ENCODE peak calls at places on chromosomes 3 and 15, in six cellular contexts. I, O, U, H, D and V are unnamed samples.

GRCh38 chr15:76932090-76932966 is 779 bp downstream of the RCN2 start:
- DNase-seq in D (no peak), I (no peak), O (no peak), U (no peak), H (no peak), V (no peak)

GRCh38 chr3:22901684-22902083 is 301.4 kb upstream of the UBE2E2 start:
- DNase-seq in U (no peak), I (no peak), O (no peak), D (no peak), H (no peak), V (no peak)

GRCh38 chr15:40087991-40088928 is 20.4 kb downstream of the BMF start:
- DNase-seq in D (no peak), U (no peak), H (peak; percentile 69), O (no peak), I (no peak), V (no peak)

GRCh38 chr3:79245295-79246138 is 522.3 kb downstream of the ROBO1 start:
- DNase-seq in H (no peak), U (no peak), I (no peak), D (no peak), O (no peak), V (no peak)

GRCh38 chr3:73609655-73610054 is 15.1 kb downstream of the PDZRN3 start:
- DNase-seq in O (no peak), D (no peak), U (no peak), I (no peak), H (no peak), V (no peak)

GRCh38 chr3:138097192-138097829 is 18.1 kb downstream of the DZIP1L start:
- DNase-seq in I (no peak), D (no peak), H (no peak), U (no peak), O (no peak), V (peak; percentile 33)

GRCh38 chr3:58236527-58237237 is 910 bp upstream of the ABHD6 start:
- DNase-seq in U (no peak), D (no peak), O (no peak), H (no peak), I (no peak), V (peak; percentile 18)

GRCh38 chr3:57100046-57100695 is 39.7 kb downstream of the SPATA12 start:
- DNase-seq in D (peak; percentile 76), H (peak; percentile 69), O (peak; percentile 40), I (no peak), U (peak; percentile 38), V (peak; percentile 82)

GRCh38 chr3:55349851-55350250 is 137.3 kb downstream of the WNT5A start:
- DNase-seq in I (no peak), U (no peak), O (no peak), D (no peak), H (no peak), V (no peak)

GRCh38 chr3:57893668-57894067 is 114.6 kb upstream of the FLNB start:
- DNase-seq in D (no peak), O (no peak), H (no peak), I (no peak), U (no peak), V (no peak)

GRCh38 chr3:108552267-108553159 is 36.7 kb downstream of the CIP2A start:
- DNase-seq in D (peak; percentile 6), U (peak; percentile 24), I (peak; percentile 23), O (no peak), H (no peak), V (peak; percentile 17)

GRCh38 chr3:173774275-173774674 is 376.7 kb downstream of the NLGN1 start:
- DNase-seq in O (no peak), U (no peak), H (no peak), D (no peak), I (no peak), V (no peak)

GRCh38 chr15:83843511-83843910 is 189.6 kb downstream of the ADAMTSL3 start:
- DNase-seq in U (no peak), H (no peak), O (no peak), D (no peak), I (peak; percentile 87), V (no peak)

GRCh38 chr3:161224786-161225185 is 3.7 kb downstream of the NMD3 start:
- DNase-seq in H (no peak), I (no peak), O (peak; percentile 11), U (no peak), D (no peak), V (no peak)

GRCh38 chr3:2727566-2728318 is 382.4 kb downstream of the IL5RA start:
- DNase-seq in H (no peak), O (no peak), I (no peak), D (no peak), U (no peak), V (no peak)

GRCh38 chr3:73255609-73256029 is 194.2 kb downstream of the EBLN2 start:
- DNase-seq in H (peak; percentile 42), O (no peak), U (peak; percentile 77), D (no peak), I (peak; percentile 93), V (no peak)

GRCh38 chr15:86040360-86041095 is 39.1 kb upstream of the AGBL1 start:
- DNase-seq in I (no peak), U (no peak), O (no peak), H (no peak), D (no peak), V (peak; percentile 6)
- TF ChIP-seq CTCF in I (no peak), U (no peak), O (no peak), H (no peak), D (no peak), V (no peak)

DNA sequence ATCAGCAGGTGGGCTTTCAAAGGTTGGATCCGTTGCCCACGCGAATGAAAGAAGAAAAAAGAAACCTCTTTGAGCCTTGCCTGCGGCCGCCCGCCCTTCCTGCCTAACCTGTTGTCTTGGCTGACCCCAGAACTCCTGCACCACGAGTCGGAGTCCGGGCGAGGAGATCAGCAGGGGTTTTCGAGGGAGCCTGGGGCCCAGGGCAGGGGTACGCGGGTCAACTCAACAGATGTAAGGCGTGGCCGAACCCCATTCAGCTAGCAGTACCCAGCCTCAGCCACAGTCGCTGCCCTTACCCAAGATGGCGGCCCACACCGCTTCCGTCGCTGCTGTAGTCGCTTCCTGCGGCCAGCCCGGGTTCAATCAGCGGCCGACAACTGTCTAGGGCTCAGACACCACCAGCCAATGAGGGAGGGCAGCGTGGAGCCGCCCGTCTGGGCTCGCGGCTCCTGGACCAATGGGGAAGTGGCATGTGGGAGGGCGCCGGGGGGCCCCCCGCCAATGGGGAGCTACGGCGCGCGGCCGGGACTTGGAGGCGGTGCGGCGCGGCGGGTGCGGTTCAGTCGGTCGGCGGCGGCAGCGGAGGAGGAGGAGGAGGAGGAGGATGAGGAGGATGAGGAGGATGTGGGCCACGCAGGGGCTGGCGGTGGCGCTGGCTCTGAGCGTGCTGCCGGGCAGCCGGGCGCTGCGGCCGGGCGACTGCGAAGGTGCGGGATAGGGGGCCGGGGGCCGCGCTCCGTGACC is at the start of gene MANF:
- DNase-seq in I (peak; percentile 94), U (peak; percentile 88), O (peak; percentile 98), H (peak; percentile 97), D (peak; percentile 100), V (peak; percentile 96)
- TF ChIP-seq CTCF in I (no peak), U (no peak), O (no peak), H (peak; percentile 18), D (no peak), V (no peak)

DNA sequence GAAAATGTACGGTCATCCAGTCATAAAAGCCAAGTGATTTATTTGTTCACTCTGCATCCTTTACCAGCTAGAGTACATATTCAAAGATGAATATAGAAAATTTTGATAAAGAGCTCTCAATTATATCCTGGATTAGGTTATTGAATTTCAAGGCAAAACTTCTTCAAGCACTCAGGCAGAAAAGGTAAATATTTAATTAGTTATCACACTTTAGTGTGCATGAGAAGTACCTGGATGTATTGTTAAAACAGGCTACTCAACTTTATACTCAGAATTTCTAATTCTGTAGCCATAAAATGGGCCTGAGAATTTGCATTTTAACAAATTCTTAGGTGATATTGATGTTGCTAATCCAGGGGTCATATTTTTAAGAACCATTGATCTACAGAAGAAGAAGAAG is 45.3 kb downstream of the ILDR1 start:
- DNase-seq in U (no peak), I (no peak), H (no peak), O (no peak), D (no peak), V (no peak)
- TF ChIP-seq CTCF in U (no peak), I (no peak), H (no peak), O (no peak), D (no peak), V (no peak)

GRCh38 chr15:54273928-54274327 is 295.7 kb downstream of the UNC13C start:
- DNase-seq in U (no peak), D (no peak), I (no peak), H (no peak), O (no peak), V (peak; percentile 8)
- TF ChIP-seq CTCF in U (no peak), D (no peak), I (no peak), H (no peak), O (no peak), V (peak; percentile 23)

DNA sequence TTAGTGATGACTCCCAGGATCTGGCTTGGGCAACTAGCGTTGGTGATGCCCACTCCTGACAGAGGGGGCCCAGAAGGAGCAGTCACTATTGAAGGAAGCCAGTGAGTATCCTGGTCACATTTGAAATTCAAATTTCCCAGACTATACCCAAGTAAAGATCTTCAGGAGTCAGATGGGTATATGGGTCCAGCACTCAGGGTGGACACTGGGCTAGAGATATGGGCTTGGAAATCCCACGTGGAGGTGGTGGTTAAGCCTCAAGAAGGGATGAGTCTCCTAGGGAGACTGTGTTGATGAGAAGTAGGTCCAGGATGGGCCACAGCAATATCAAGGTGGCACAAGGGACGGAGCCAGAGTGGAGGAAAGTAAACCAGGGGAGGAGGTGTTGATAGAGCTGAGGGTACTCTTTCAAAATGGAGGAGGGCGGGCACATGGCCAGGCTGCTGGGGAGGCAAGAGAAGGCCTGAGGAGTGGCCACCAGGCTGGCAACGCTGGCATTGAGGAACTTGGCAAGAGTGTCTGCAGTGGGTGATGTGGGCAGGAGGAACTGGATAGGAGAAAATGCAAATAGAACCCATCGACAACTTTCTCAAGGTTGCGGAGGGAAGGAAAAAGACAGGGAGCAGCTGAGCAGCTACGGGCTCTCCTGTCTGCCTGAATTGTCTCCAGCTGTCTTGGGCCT is 3.7 kb upstream of the SLCO2A1 start:
- DNase-seq in U (no peak), I (no peak), H (no peak), O (no peak), D (no peak), V (no peak)
- TF ChIP-seq CTCF in U (no peak), I (no peak), H (no peak), O (no peak), D (no peak), V (no peak)

GRCh38 chr3:136038668-136039067 is 73.1 kb downstream of the PPP2R3A start:
- DNase-seq in H (no peak), O (no peak), D (no peak), I (no peak), U (no peak), V (no peak)

GRCh38 chr3:136048068-136048467 is 82.5 kb downstream of the PPP2R3A start:
- DNase-seq in O (no peak), U (no peak), H (no peak), D (no peak), I (no peak), V (no peak)

GRCh38 chr3:136044980-136045745 is 79.6 kb downstream of the PPP2R3A start:
- DNase-seq in U (no peak), O (no peak), D (no peak), I (no peak), H (no peak), V (no peak)

GRCh38 chr3:136042608-136043221 is 77.2 kb downstream of the PPP2R3A start:
- DNase-seq in O (no peak), U (peak; percentile 27), H (no peak), D (peak; percentile 55), I (peak; percentile 31), V (no peak)
- TF ChIP-seq CTCF in O (peak; percentile 26), U (peak; percentile 45), H (peak; percentile 36), D (peak; percentile 30), I (peak; percentile 64), V (peak; percentile 61)